ENCODE peak calls at places on chromosome 1, in six cellular contexts. L is H1, T is GM23338, N is HCT116, D is endothelial cell of umbilical vein, G is K562. W is an unnamed sample.
A peak's percentile ranks its signal among the peaks of the same experiment; 100 is the strongest.

GRCh38 chr1:22625262-22625925 is 11.0 kb upstream of the C1QA start:
- DNase-seq in L (no peak), G (no peak), T (peak; percentile 63), N (no peak), D (peak; percentile 9), W (no peak)

GRCh38 chr1:241129207-241129960 is 227.6 kb downstream of the RGS7 start:
- DNase-seq in D (no peak), T (no peak), G (no peak), N (no peak), L (no peak), W (no peak)

GRCh38 chr1:116769561-116769977 is 15.3 kb downstream of the CD2 start:
- DNase-seq in N (no peak), G (no peak), T (no peak), D (no peak), L (no peak), W (no peak)

GRCh38 chr1:61125895-61126294 is 43.5 kb downstream of the NFIA start:
- DNase-seq in D (no peak), N (no peak), G (no peak), L (no peak), T (no peak), W (no peak)

GRCh38 chr1:119767486-119767885 is 1.2 kb downstream of the HMGCS2 start:
- DNase-seq in G (no peak), D (no peak), N (no peak), L (no peak), T (no peak), W (no peak)

GRCh38 chr1:205849619-205850355 is at the start of gene PM20D1:
- DNase-seq in N (no peak), T (peak; percentile 100), L (peak; percentile 19), G (peak; percentile 80), D (peak; percentile 93), W (no peak)

GRCh38 chr1:226979517-226980121 is 39.5 kb downstream of the COQ8A start:
- DNase-seq in G (no peak), L (no peak), N (no peak), T (no peak), D (no peak), W (no peak)

GRCh38 chr1:201226859-201227488 is 36.4 kb downstream of the IGFN1 start:
- DNase-seq in N (no peak), D (no peak), T (no peak), L (no peak), G (no peak), W (no peak)

GRCh38 chr1:22037520-22037919 is 15.0 kb upstream of the CDC42 start:
- DNase-seq in T (peak; percentile 46), N (no peak), G (no peak), D (no peak), L (no peak), W (no peak)

GRCh38 chr1:169161512-169162194 is 55.2 kb downstream of the ATP1B1 start:
- DNase-seq in G (no peak), D (no peak), T (no peak), N (peak; percentile 19), L (no peak), W (no peak)

GRCh38 chr1:36223373-36223995 is 759 bp upstream of the THRAP3 start:
- DNase-seq in T (peak; percentile 63), N (no peak), D (peak; percentile 68), L (no peak), G (peak; percentile 39), W (peak; percentile 5)

GRCh38 chr1:198278922-198279321 is 122.1 kb downstream of the NEK7 start:
- DNase-seq in T (no peak), G (no peak), D (no peak), L (no peak), N (no peak), W (no peak)

GRCh38 chr1:173117108-173117633 is 66.4 kb upstream of the TNFSF18 start:
- DNase-seq in D (peak; percentile 57), T (no peak), N (no peak), L (no peak), G (no peak), W (no peak)

GRCh38 chr1:207031016-207031415 is 1.5 kb downstream of the C1orf116 start:
- DNase-seq in G (no peak), D (no peak), L (no peak), N (no peak), T (no peak), W (no peak)

GRCh38 chr1:150234647-150235435 is 1.1 kb downstream of the ANP32E start:
- DNase-seq in T (peak; percentile 92), G (peak; percentile 71), D (no peak), L (no peak), N (peak; percentile 43), W (no peak)

GRCh38 chr1:211371406-211372105 is 44.9 kb downstream of the TRAF5 start:
- DNase-seq in N (no peak), T (no peak), L (no peak), G (peak; percentile 51), D (peak; percentile 86), W (no peak)

GRCh38 chr1:243313635-243314536 is 58.0 kb downstream of the SDCCAG8 start:
- DNase-seq in D (no peak), N (no peak), L (no peak), G (no peak), T (no peak), W (no peak)

GRCh38 chr1:230552880-230553279 is 89.4 kb upstream of the COG2 start:
- DNase-seq in L (no peak), N (no peak), D (no peak), T (no peak), G (no peak), W (no peak)

GRCh38 chr1:189821838-189822237 is 655.8 kb downstream of the BRINP3 start:
- DNase-seq in D (no peak), T (no peak), N (no peak), L (no peak), G (no peak), W (no peak)

GRCh38 chr1:28915036-28915895 is 897 bp downstream of the EPB41 start:
- DNase-seq in L (no peak), G (no peak), D (peak; percentile 59), T (peak; percentile 72), N (no peak), W (no peak)

GRCh38 chr1:28913786-28914227 is 562 bp upstream of the EPB41 start:
- DNase-seq in L (no peak), D (no peak), G (no peak), N (no peak), T (no peak), W (no peak)

GRCh38 chr1:28910379-28911125 is 3.8 kb upstream of the EPB41 start:
- DNase-seq in D (no peak), L (no peak), G (no peak), N (no peak), T (no peak), W (no peak)

GRCh38 chr1:28917757-28918118 is 3.4 kb downstream of the EPB41 start:
- DNase-seq in G (no peak), L (no peak), D (no peak), N (no peak), T (no peak), W (no peak)

GRCh38 chr1:28914228-28915035 is at the start of gene EPB41:
- DNase-seq in N (peak; percentile 79), L (peak; percentile 96), G (peak; percentile 99), D (peak; percentile 95), T (peak; percentile 99), W (peak; percentile 91)
- H3K27ac ChIP-seq in N (peak within 1 kb of the TSS; percentile 38), L (peak within 1 kb of the TSS; percentile 74), G (peak within 1 kb of the TSS; percentile 80), D (peak within 1 kb of the TSS; percentile 9), T (no peak within 1 kb of the TSS), W (peak within 1 kb of the TSS; percentile 79)

DNA sequence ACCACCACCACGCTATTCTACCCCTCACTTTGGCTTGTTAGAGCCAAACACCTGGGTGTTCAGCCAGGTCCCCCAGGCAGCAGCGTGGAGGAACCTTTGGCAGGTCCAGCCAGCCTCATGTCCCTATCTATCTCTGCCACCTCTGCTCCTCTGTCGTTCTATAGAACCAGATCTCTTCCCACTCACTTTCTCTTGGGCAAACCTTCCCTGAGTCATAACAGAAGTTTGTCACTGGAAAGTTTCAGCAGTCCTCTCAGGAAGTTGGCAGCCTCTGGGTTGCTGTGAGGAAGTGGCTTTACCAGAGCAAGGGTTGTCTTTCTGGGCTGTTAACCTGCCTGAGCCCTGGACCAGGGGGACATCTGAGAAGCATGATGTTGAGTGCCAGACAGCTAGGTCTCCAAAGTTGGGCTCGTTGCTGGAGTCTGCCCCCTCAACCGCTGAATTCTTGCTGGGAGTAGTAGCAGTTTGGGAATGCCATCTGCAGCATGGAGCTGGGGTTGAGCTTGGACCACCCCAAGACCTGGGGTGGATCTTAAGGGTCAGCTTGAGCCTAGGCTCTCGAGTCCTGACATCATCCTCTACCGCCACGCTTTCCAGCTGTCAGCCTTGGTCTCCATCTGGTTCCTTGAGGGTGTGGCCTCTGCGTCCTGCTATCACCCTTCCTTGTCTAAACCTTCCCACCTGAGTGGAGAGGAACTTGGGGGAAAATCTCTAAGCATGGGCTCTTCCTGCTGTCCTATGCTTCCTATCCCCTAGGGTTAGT is 870 bp upstream of the SH3BGRL3 start:
- DNase-seq in T (no peak), D (peak; percentile 39), L (no peak), G (peak; percentile 62), N (no peak), W (no peak)
- TF ChIP-seq POLR2AphosphoS5 in T (no peak), D (no peak), L (no peak), G (no peak), N (no peak), W (no peak)

GRCh38 chr1:204713541-204713940 is 28.0 kb upstream of the LRRN2 start:
- DNase-seq in N (no peak), L (no peak), D (no peak), G (no peak), T (peak; percentile 54), W (no peak)

GRCh38 chr1:204711103-204711946 is 25.8 kb upstream of the LRRN2 start:
- DNase-seq in N (no peak), L (no peak), G (peak; percentile 66), D (no peak), T (peak; percentile 55), W (no peak)

GRCh38 chr1:204712718-204713430 is 27.3 kb upstream of the LRRN2 start:
- DNase-seq in T (no peak), L (no peak), G (no peak), D (no peak), N (no peak), W (no peak)

GRCh38 chr1:204709960-204710912 is 24.7 kb upstream of the LRRN2 start:
- DNase-seq in G (no peak), D (no peak), N (no peak), L (peak; percentile 93), T (peak; percentile 90), W (no peak)

DNA sequence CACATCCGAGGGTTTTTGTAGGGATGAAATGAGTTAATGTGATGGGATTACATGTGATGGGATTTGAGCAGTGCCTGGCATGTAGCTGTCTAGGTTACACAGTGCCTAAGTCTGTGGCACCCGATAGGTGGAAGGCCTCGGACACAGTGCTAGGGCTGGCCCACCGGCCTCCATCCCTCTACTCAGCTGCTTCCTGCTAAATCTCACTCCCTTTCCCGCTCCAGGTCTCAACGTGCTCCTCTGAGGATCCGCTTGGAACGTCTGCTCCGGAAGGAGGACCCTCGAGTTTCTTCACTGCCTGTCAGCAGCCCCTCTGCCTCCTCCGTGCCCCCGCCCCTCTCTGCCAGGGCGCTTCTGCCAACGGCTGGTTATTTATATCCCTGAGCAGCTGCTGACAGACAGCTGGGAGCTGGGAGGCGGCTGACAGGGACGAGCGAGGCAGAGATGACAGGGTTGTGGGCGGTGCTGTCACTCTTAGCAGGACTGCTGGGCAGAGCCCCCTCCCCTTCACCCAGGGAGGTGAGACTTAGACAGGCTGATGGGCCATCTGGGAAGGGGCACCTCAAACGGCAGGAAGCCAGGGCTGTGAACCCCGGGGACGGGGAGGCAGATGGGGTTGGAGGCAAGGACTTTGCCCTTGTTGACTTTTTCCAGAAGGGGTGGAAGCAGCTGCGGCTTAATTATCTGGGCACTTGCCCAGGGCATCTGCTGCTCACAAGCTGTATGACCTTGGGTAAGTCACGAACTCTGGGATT is 26.6 kb upstream of the LRRN2 start:
- DNase-seq in G (no peak), L (no peak), D (no peak), T (no peak), N (no peak), W (no peak)
- TF ChIP-seq EZH2 in G (no peak), L (peak; percentile 10), D (no peak), T (no peak), N (no peak), W (no peak)

GRCh38 chr1:235791532-235792060 is 75.1 kb downstream of the LYST start:
- DNase-seq in L (no peak), G (no peak), T (no peak), N (no peak), D (no peak), W (no peak)
- H3K27ac ChIP-seq in L (no peak overlapping the region), G (no peak overlapping the region), T (no peak overlapping the region), N (no peak overlapping the region), D (no peak overlapping the region), W (no peak overlapping the region)